ENCODE peak calls at places on chromosome 6, in six cellular contexts. J is LoVo, B is WTC11, V is RPMI7951, E is GOT3, U is mucosa of descending colon. H is an unnamed sample.

GRCh38 chr6:15642276-15642675 is 20.6 kb downstream of the DTNBP1 start:
- DNase-seq in J (no peak), U (no peak), E (no peak), B (peak), V (no peak), H (no peak)

GRCh38 chr6:157602521-157603288 is 220.3 kb upstream of the SNX9 start:
- DNase-seq in V (no peak), J (no peak), B (no peak), E (no peak), U (no peak), H (no peak)

GRCh38 chr6:35461270-35461669 is 6.9 kb upstream of the RPL10A start:
- DNase-seq in U (no peak), B (no peak), V (no peak), J (no peak), E (no peak), H (no peak)

GRCh38 chr6:13140972-13141371 is 187.4 kb downstream of the TBC1D7 start:
- DNase-seq in V (no peak), B (no peak), J (no peak), E (no peak), U (no peak), H (no peak)

GRCh38 chr6:105097288-105097687 is 82.5 kb downstream of the POPDC3 start:
- DNase-seq in U (peak), V (no peak), B (no peak), J (peak), E (no peak), H (no peak)

GRCh38 chr6:47075168-47075567 is 33.0 kb upstream of the ADGRF1 start:
- DNase-seq in B (no peak), V (peak), J (no peak), E (no peak), U (no peak), H (no peak)

GRCh38 chr6:73521351-73522254 is 771 bp upstream of the EEF1A1 start:
- DNase-seq in V (peak), B (peak), J (peak), E (peak), U (peak), H (no peak)

GRCh38 chr6:52326540-52327364 is 35.2 kb upstream of the PAQR8 start:
- DNase-seq in V (no peak), U (no peak), E (no peak), B (no peak), J (no peak), H (no peak)

GRCh38 chr6:170031684-170032121 is 259.2 kb downstream of the DLL1 start:
- DNase-seq in V (peak), J (no peak), U (no peak), E (no peak), B (peak), H (no peak)

GRCh38 chr6:108242721-108243120 is 18.1 kb downstream of the SNX3 start:
- DNase-seq in J (no peak), B (no peak), E (no peak), U (no peak), V (peak), H (no peak)

GRCh38 chr6:156657311-156657710 is 119.9 kb upstream of the ARID1B start:
- DNase-seq in U (no peak), J (no peak), E (no peak), B (no peak), V (no peak), H (no peak)

GRCh38 chr6:132388291-132388690 is 13.0 kb downstream of the MOXD1 start:
- DNase-seq in J (no peak), B (no peak), E (no peak), V (peak), U (no peak), H (no peak)

GRCh38 chr6:88168362-88168761 is 2.2 kb upstream of the CNR1 start:
- DNase-seq in J (no peak), V (no peak), U (no peak), E (no peak), B (no peak), H (no peak)